ENCODE peak calls at places on chromosomes 16 and 17, in eight cellular contexts. U, Q, F, Z, T, C, E and B are unnamed samples. For H3K9me3, the result is how much of the 10 kb centered on the place peaks cover.

GRCh38 chr17:54948380-54948779 is 20.1 kb downstream of the COX11 start:
- DNase-seq in U (no peak), Q (no peak), F (no peak), Z (no peak), T (no peak), C (no peak), E (no peak), B (no peak)

GRCh38 chr17:69327060-69327831 is at the start of gene ABCA5:
- DNase-seq in U (peak), Q (peak), F (peak), Z (peak), T (peak), C (peak), E (peak), B (peak)

GRCh38 chr16:57981636-57982035 is 10.7 kb upstream of the CNGB1 start:
- DNase-seq in U (no peak), Q (no peak), F (no peak), Z (no peak), T (no peak), C (no peak), E (no peak), B (no peak)

GRCh38 chr17:50268632-50269287 is 5.5 kb upstream of the TMEM92 start:
- DNase-seq in U (peak), Q (no peak), F (no peak), Z (peak), T (no peak), C (no peak), E (no peak), B (no peak)

GRCh38 chr16:20952144-20952797 is 51.7 kb downstream of the LYRM1 start:
- DNase-seq in U (no peak), Q (no peak), F (no peak), Z (no peak), T (no peak), C (no peak), E (no peak), B (no peak)

GRCh38 chr17:76497979-76498885 is 3.0 kb downstream of the RHBDF2 start:
- DNase-seq in U (peak), Q (no peak), F (peak), Z (peak), T (peak), C (peak), E (no peak), B (no peak)

GRCh38 chr17:38420518-38420917 is 7.7 kb upstream of the ARHGAP23 start:
- DNase-seq in U (no peak), Q (no peak), F (no peak), Z (no peak), T (no peak), C (no peak), E (no peak), B (no peak)

GRCh38 chr17:60971515-60972369 is 294.1 kb downstream of the BCAS3 start:
- DNase-seq in U (no peak), Q (peak), F (peak), Z (no peak), T (no peak), C (no peak), E (peak), B (no peak)

GRCh38 chr17:77609553-77610517 is 348.7 kb upstream of the TNRC6C start:
- DNase-seq in U (peak), Q (peak), F (no peak), Z (peak), T (no peak), C (peak), E (peak), B (peak)

GRCh38 chr17:59725691-59726090 is 18.2 kb downstream of the VMP1 start:
- DNase-seq in U (no peak), Q (no peak), F (no peak), Z (no peak), T (no peak), C (no peak), E (no peak), B (no peak)

GRCh38 chr16:4954714-4955113 is 3.4 kb upstream of the SEC14L5 start:
- DNase-seq in U (no peak), Q (no peak), F (no peak), Z (no peak), T (no peak), C (no peak), E (no peak), B (no peak)

GRCh38 chr16:50303605-50304466 is 37.5 kb downstream of the ADCY7 start:
- DNase-seq in U (peak), Q (no peak), F (no peak), Z (peak), T (peak), C (peak), E (no peak), B (no peak)

GRCh38 chr17:1554751-1555617 is 7.6 kb downstream of the PITPNA start:
- DNase-seq in U (no peak), Q (no peak), F (peak), Z (no peak), T (no peak), C (no peak), E (no peak), B (no peak)

GRCh38 chr17:35404360-35404759 is 27.9 kb downstream of the SLFN12 start:
- DNase-seq in U (no peak), Q (no peak), F (no peak), Z (no peak), T (no peak), C (no peak), E (no peak), B (no peak)

GRCh38 chr16:11689031-11689840 is 21.0 kb downstream of the SNN start:
- DNase-seq in U (no peak), Q (no peak), F (no peak), Z (no peak), T (no peak), C (no peak), E (no peak), B (no peak)

GRCh38 chr17:45310380-45311324 is 6.2 kb downstream of the MAP3K14 start:
- DNase-seq in U (no peak), Q (no peak), F (no peak), Z (no peak), T (peak), C (no peak), E (no peak), B (no peak)

GRCh38 chr17:58507123-58507634 is 7.3 kb downstream of the MTMR4 start:
- DNase-seq in U (no peak), Q (no peak), F (no peak), Z (no peak), T (no peak), C (no peak), E (no peak), B (no peak)

GRCh38 chr16:13178318-13178717 is 276.9 kb downstream of the SHISA9 start:
- DNase-seq in U (no peak), Q (no peak), F (no peak), Z (no peak), T (no peak), C (no peak), E (no peak), B (no peak)

GRCh38 chr16:72189865-72190371 is 18.0 kb upstream of the PMFBP1 start:
- DNase-seq in U (no peak), Q (no peak), F (no peak), Z (no peak), T (no peak), C (peak), E (no peak), B (no peak)

GRCh38 chr17:57902800-57903759 is 52.1 kb downstream of the CUEDC1 start:
- DNase-seq in U (peak), Q (no peak), F (no peak), Z (peak), T (peak), C (peak), E (no peak), B (no peak)

GRCh38 chr16:20020083-20020482 is 53.6 kb downstream of the GPR139 start:
- DNase-seq in U (no peak), Q (no peak), F (no peak), Z (no peak), T (no peak), C (no peak), E (no peak), B (no peak)

GRCh38 chr16:4702466-4702808 is 9.1 kb downstream of the NUDT16L1 start:
- DNase-seq in U (no peak), Q (no peak), F (no peak), Z (no peak), T (peak), C (no peak), E (no peak), B (no peak)

GRCh38 chr17:1627987-1628855 is at the start of gene SLC43A2:
- DNase-seq in U (no peak), Q (peak), F (peak), Z (peak), T (peak), C (peak), E (peak), B (peak)

GRCh38 chr17:39737761-39738567 is at the start of gene GRB7:
- DNase-seq in U (peak), Q (no peak), F (no peak), Z (no peak), T (no peak), C (no peak), E (no peak), B (no peak)

GRCh38 chr17:62897706-62898105 is 68.3 kb upstream of the TANC2 start:
- DNase-seq in U (no peak), Q (no peak), F (no peak), Z (no peak), T (no peak), C (no peak), E (no peak), B (no peak)

GRCh38 chr17:27319536-27320221 is 25.8 kb downstream of the WSB1 start:
- DNase-seq in U (no peak), Q (no peak), F (peak), Z (peak), T (peak), C (peak), E (no peak), B (no peak)

GRCh38 chr17:10769840-10770239 is 34.1 kb downstream of the TMEM238L start:
- DNase-seq in U (no peak), Q (no peak), F (no peak), Z (no peak), T (no peak), C (no peak), E (no peak), B (no peak)

GRCh38 chr17:4249452-4250029 is 14.2 kb downstream of the ANKFY1 start:
- DNase-seq in U (no peak), Q (no peak), F (no peak), Z (no peak), T (no peak), C (no peak), E (no peak), B (no peak)

GRCh38 chr16:54526087-54526486 is 239.5 kb upstream of the IRX3 start:
- DNase-seq in U (no peak), Q (no peak), F (no peak), Z (no peak), T (no peak), C (no peak), E (no peak), B (no peak)

GRCh38 chr17:60269417-60269816 is 119.6 kb downstream of the CA4 start:
- DNase-seq in U (no peak), Q (no peak), F (no peak), Z (no peak), T (no peak), C (no peak), E (no peak), B (no peak)

GRCh38 chr16:35561346-35561745 is 2101.9 kb downstream of the TP53TG3F start:
- DNase-seq in U (no peak), Q (no peak), F (no peak), Z (no peak), T (no peak), C (no peak), E (peak), B (no peak)
- H3K9me3 ChIP-seq in U (under half), Q (under half), F (under half), Z (under half), T (under half), C (under half), E (under half), B (under half)

GRCh38 chr16:3305109-3306068 is at the start of the genes TIGD7 and ZNF75A:
- DNase-seq in U (peak), Q (peak), F (peak), Z (peak), T (peak), C (peak), E (peak), B (peak)

GRCh38 chr16:3311496-3311895 is 6.2 kb downstream of the ZNF75A start:
- DNase-seq in U (no peak), Q (no peak), F (no peak), Z (no peak), T (no peak), C (no peak), E (no peak), B (no peak)

GRCh38 chr16:3304370-3304769 is 860 bp downstream of the TIGD7 start:
- DNase-seq in U (no peak), Q (no peak), F (no peak), Z (no peak), T (no peak), C (no peak), E (no peak), B (no peak)

DNA sequence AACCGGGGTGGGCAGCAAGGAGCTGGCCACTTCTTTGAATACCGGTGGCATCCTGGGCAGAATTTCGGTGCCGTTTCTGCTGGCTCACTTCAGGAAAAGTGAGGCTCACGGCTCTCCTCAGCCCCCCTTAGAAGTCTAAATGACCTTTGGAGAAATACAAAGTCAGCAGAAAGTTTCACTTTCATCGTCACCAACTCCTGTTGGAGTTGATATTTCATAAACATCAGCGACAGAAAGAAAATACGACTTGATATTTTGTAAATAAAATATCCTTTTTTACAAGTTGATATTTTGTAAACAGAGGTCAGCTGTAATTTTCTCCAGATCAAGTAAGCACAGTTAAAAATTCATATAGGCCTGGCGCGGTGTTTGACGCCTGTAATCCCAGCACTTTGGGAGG is 781 bp downstream of the ZNF75A start:
- DNase-seq in U (no peak), Q (no peak), F (no peak), Z (no peak), T (no peak), C (no peak), E (no peak), B (no peak)
- H3K9me3 ChIP-seq in U (under half), Q (under half), F (under half), Z (under half), T (half or more), C (under half), E (under half), B (under half)

DNA sequence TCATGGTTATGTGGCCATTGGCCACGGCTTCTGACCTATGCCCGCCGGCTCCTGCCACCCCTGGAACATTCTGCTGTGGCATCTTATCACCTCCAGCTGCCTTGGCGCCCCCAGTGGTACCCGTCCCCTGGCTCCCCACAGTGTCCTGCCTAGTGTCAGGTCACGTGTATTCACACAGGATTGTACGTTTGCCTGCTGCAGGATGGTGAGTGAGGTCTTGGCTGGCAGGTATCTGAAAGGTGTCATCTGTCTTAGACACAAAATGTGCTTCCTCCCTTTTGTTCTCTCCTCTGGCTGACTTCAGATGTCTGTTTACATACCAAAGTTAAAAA is 24.9 kb downstream of the DBNDD1 start:
- DNase-seq in U (no peak), Q (no peak), F (no peak), Z (no peak), T (peak), C (no peak), E (no peak), B (no peak)
- H3K9me3 ChIP-seq in U (under half), Q (under half), F (under half), Z (under half), T (under half), C (under half), E (under half), B (under half)

DNA sequence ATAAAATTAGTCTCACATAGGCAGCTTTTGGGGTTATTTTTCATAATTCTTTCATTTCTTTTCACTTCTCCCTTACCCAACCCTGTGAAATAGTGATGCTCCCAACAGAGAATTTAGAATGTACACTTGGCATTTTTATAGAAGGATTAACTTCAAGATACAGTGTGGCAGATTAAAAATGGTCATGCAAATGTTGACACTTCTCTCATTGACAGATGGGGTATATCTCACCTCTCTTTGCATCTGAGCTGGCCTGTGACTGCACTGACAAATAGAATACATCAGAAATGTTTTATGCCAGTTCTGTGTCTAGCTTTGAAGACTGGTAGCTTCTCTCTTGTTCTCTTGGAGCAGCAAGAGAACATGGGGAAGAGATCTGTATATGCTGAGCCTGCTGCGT is 949.7 kb downstream of the CDH11 start:
- DNase-seq in U (no peak), Q (no peak), F (no peak), Z (no peak), T (no peak), C (no peak), E (no peak), B (no peak)
- H3K9me3 ChIP-seq in U (under half), Q (under half), F (under half), Z (under half), T (under half), C (under half), E (under half), B (under half)